ENCODE peak calls at places on chromosomes 13 and 19, in four cellular contexts. One of them, this sample, is unnamed.
A peak's percentile ranks its signal among the peaks of the same experiment; 100 is the strongest.

GRCh38 chr13:36323951-36324566 is 22.1 kb downstream of the SPART start:
- DNase-seq in upper lobe of right lung: no peak
- DNase-seq in NT2/D1: no peak
- DNase-seq in cardiac muscle cell: no peak
- DNase-seq in this sample: no peak

GRCh38 chr19:16566161-16566560 is 6.1 kb downstream of the SLC35E1 start:
- DNase-seq in upper lobe of right lung: no peak
- DNase-seq in NT2/D1: no peak
- DNase-seq in cardiac muscle cell: no peak
- DNase-seq in this sample: no peak

GRCh38 chr19:35261356-35262100 is 7.2 kb upstream of the USF2 start:
- DNase-seq in upper lobe of right lung: peak; percentile 58
- DNase-seq in NT2/D1: no peak
- DNase-seq in cardiac muscle cell: no peak
- DNase-seq in this sample: no peak

GRCh38 chr13:40494932-40495619 is 171.4 kb downstream of the FOXO1 start:
- DNase-seq in upper lobe of right lung: no peak
- DNase-seq in NT2/D1: no peak
- DNase-seq in cardiac muscle cell: no peak
- DNase-seq in this sample: no peak

GRCh38 chr19:40962460-40962961 is 28.6 kb upstream of the CYP2B6 start:
- DNase-seq in upper lobe of right lung: no peak
- DNase-seq in NT2/D1: no peak
- DNase-seq in cardiac muscle cell: no peak
- DNase-seq in this sample: no peak

GRCh38 chr19:13128583-13128982 is 10.5 kb downstream of the NACC1 start:
- DNase-seq in upper lobe of right lung: no peak
- DNase-seq in NT2/D1: no peak
- DNase-seq in cardiac muscle cell: no peak
- DNase-seq in this sample: no peak

GRCh38 chr13:66704110-66704509 is 526.0 kb downstream of the PCDH9 start:
- DNase-seq in upper lobe of right lung: no peak
- DNase-seq in NT2/D1: no peak
- DNase-seq in cardiac muscle cell: no peak
- DNase-seq in this sample: no peak

GRCh38 chr13:113919761-113920160 is 54.1 kb downstream of the C13orf46 start:
- DNase-seq in upper lobe of right lung: no peak
- DNase-seq in NT2/D1: no peak
- DNase-seq in cardiac muscle cell: no peak
- DNase-seq in this sample: no peak

GRCh38 chr19:14363203-14364097 is 17.8 kb upstream of the ADGRE5 start:
- DNase-seq in upper lobe of right lung: peak; percentile 91
- DNase-seq in NT2/D1: peak; percentile 71
- DNase-seq in cardiac muscle cell: peak; percentile 52
- DNase-seq in this sample: peak; percentile 92

GRCh38 chr13:49436890-49437289 is 7.0 kb downstream of the CAB39L start:
- DNase-seq in upper lobe of right lung: no peak
- DNase-seq in NT2/D1: no peak
- DNase-seq in cardiac muscle cell: peak; percentile 8
- DNase-seq in this sample: no peak

GRCh38 chr13:80399340-80400163 is 58.6 kb upstream of the SPRY2 start:
- DNase-seq in upper lobe of right lung: peak; percentile 69
- DNase-seq in NT2/D1: no peak
- DNase-seq in cardiac muscle cell: no peak
- DNase-seq in this sample: no peak

GRCh38 chr13:55820817-55821216 is 1319.9 kb upstream of the PRR20A start:
- DNase-seq in upper lobe of right lung: no peak
- DNase-seq in NT2/D1: no peak
- DNase-seq in cardiac muscle cell: no peak
- DNase-seq in this sample: no peak

GRCh38 chr19:39871886-39872866 is 26.0 kb upstream of the FBL start:
- DNase-seq in upper lobe of right lung: no peak
- DNase-seq in NT2/D1: no peak
- DNase-seq in cardiac muscle cell: no peak
- DNase-seq in this sample: no peak

GRCh38 chr13:113489549-113490495 is 689 bp downstream of the DCUN1D2 start:
- DNase-seq in upper lobe of right lung: no peak
- DNase-seq in NT2/D1: no peak
- DNase-seq in cardiac muscle cell: peak; percentile 38
- DNase-seq in this sample: peak; percentile 47

GRCh38 chr19:10173527-10173926 is 21.2 kb downstream of the DNMT1 start:
- DNase-seq in upper lobe of right lung: no peak
- DNase-seq in NT2/D1: no peak
- DNase-seq in cardiac muscle cell: no peak
- DNase-seq in this sample: no peak

GRCh38 chr19:2986951-2987491 is 9.7 kb downstream of the TLE6 start:
- DNase-seq in upper lobe of right lung: no peak
- DNase-seq in NT2/D1: peak; percentile 46
- DNase-seq in cardiac muscle cell: peak; percentile 59
- DNase-seq in this sample: no peak

GRCh38 chr13:88937381-88937780 is 1266.2 kb downstream of the SLITRK5 start:
- DNase-seq in upper lobe of right lung: no peak
- DNase-seq in NT2/D1: no peak
- DNase-seq in cardiac muscle cell: no peak
- DNase-seq in this sample: no peak

GRCh38 chr19:29878973-29879654 is 62.9 kb upstream of the URI1 start:
- DNase-seq in upper lobe of right lung: no peak
- DNase-seq in NT2/D1: no peak
- DNase-seq in cardiac muscle cell: peak; percentile 41
- DNase-seq in this sample: no peak

GRCh38 chr19:401836-402535 is 7.0 kb downstream of the C2CD4C start:
- DNase-seq in upper lobe of right lung: peak; percentile 54
- DNase-seq in NT2/D1: no peak
- DNase-seq in cardiac muscle cell: no peak
- DNase-seq in this sample: peak; percentile 43

GRCh38 chr13:42894765-42895181 is 97.3 kb downstream of the EPSTI1 start:
- DNase-seq in upper lobe of right lung: no peak
- DNase-seq in NT2/D1: no peak
- DNase-seq in cardiac muscle cell: no peak
- DNase-seq in this sample: peak; percentile 72

GRCh38 chr13:73876323-73876722 is 257.9 kb downstream of the KLF12 start:
- DNase-seq in upper lobe of right lung: no peak
- DNase-seq in NT2/D1: no peak
- DNase-seq in cardiac muscle cell: no peak
- DNase-seq in this sample: peak; percentile 21

DNA sequence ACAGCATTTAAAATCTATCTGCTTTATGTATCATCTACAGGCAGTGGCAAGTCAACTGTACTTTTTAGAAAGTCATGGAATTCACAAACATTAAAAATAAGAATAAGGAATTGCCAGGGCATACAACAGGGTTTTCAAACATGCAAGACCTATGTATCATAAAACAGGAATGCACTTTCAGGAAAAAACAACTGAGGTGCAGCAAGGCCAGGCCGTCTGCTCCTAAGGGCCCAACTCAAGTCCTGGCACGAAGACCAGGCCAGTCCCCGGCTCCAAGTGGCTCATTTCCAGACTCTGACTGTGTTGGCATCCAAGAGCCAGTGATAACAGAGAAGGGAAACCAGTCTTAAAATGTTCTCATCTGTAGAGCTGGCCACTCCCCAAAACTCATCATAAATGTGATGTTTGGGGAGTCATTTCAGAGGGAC is 7.1 kb downstream of the RFX2 start:
- DNase-seq in upper lobe of right lung: peak; percentile 79
- DNase-seq in NT2/D1: no peak
- DNase-seq in cardiac muscle cell: no peak
- DNase-seq in this sample: no peak
- H3K4me1 ChIP-seq in upper lobe of right lung: peaks cover 54% of the 10 kb centered on the region
- H3K4me1 ChIP-seq in NT2/D1: no peaks in the 10 kb centered on the region
- H3K4me1 ChIP-seq in cardiac muscle cell: peaks cover 19% of the 10 kb centered on the region
- H3K4me1 ChIP-seq in this sample: no peaks in the 10 kb centered on the region

GRCh38 chr13:97502192-97502591 is 68.2 kb downstream of the RAP2A start:
- DNase-seq in upper lobe of right lung: no peak
- DNase-seq in NT2/D1: no peak
- DNase-seq in cardiac muscle cell: no peak
- DNase-seq in this sample: no peak
- H3K4me3 ChIP-seq in upper lobe of right lung: no peak overlapping the region
- H3K4me3 ChIP-seq in NT2/D1: no peak overlapping the region
- H3K4me3 ChIP-seq in cardiac muscle cell: no peak overlapping the region
- H3K4me3 ChIP-seq in this sample: no peak overlapping the region

DNA sequence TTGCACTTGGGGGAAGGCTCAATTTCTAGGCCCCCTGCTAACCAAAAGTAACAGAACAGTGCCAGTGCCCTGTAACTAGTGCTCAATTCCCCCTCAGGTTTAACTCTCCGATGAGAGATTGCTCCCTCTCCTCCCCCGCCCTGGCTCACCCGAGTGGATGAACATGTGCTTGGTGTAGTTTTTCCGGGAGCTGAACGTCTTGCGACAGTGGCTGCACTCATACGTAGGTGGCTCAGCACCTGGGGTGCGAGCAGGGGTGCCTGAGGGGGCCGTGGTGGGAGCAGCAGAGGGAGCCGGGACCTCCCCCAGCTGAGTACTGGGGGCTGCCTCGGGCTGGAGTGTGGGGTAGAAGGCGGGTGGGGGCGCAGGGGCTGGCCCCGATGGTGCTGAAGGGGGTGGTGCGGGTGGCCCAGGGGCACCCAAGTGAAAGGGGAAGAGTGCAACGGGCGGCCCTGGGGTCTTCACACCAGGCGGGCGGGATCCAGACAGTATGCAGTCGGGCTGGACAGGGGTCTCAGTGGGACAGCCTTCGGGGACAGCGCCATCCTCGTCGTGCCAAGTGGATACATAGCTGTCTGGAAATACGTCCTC is 3.3 kb downstream of the ZBTB45 start:
- DNase-seq in upper lobe of right lung: no peak
- DNase-seq in NT2/D1: no peak
- DNase-seq in cardiac muscle cell: no peak
- DNase-seq in this sample: no peak
- H3K4me1 ChIP-seq in upper lobe of right lung: peaks cover 30% of the 10 kb centered on the region
- H3K4me1 ChIP-seq in NT2/D1: peaks cover 15% of the 10 kb centered on the region
- H3K4me1 ChIP-seq in cardiac muscle cell: peaks cover 15% of the 10 kb centered on the region
- H3K4me1 ChIP-seq in this sample: peaks cover 20% of the 10 kb centered on the region

DNA sequence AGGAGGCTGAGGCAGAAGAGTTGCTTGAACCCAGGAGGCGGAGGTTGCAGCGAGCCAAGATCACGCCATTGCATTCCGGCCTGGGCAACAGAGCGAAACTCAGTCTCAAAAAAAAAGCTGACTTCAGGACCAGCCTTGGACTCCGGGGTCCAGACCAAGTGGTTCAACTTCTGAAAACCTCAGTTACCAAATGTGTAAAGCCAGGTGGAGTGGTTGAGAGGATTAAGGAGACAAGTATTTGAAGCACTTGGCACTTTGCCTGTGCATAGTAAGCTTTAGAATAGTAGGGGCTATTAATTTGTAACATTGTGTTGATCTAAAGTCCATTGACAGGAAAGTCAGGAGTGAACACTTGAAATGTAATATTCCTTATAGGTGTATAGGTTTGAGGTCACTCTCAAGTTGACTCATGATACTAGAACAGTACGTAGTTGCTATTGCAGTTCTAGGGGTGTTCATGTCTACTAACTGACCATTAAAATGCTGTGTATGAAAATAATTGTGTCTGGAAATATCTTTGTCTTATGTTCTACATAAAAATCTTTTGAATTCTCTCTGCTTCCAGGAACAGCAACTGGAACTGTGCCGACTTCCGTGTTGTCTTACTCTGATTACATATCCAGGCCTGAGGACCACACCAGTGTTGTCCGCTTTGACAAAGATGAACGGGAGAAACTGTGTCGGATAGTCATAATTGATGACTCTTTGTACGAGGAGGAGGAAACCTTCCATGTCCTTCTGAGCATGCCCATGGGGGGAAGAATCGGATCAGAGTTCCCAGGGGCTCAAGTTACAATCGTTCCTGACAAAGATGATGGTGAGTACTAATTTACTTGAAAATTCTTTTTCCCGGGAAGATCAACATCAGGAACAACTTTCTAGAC is 97.4 kb downstream of the FREM2 start:
- DNase-seq in upper lobe of right lung: no peak
- DNase-seq in NT2/D1: no peak
- DNase-seq in cardiac muscle cell: no peak
- DNase-seq in this sample: no peak
- H3K4me3 ChIP-seq in upper lobe of right lung: peak overlapping the region; percentile 25
- H3K4me3 ChIP-seq in NT2/D1: no peak overlapping the region
- H3K4me3 ChIP-seq in cardiac muscle cell: no peak overlapping the region
- H3K4me3 ChIP-seq in this sample: no peak overlapping the region

GRCh38 chr13:26168276-26168814 is 53.8 kb downstream of the RNF6 start:
- DNase-seq in upper lobe of right lung: no peak
- DNase-seq in NT2/D1: no peak
- DNase-seq in cardiac muscle cell: no peak
- DNase-seq in this sample: no peak
- H3K4me1 ChIP-seq in upper lobe of right lung: no peaks in the 10 kb centered on the region
- H3K4me1 ChIP-seq in NT2/D1: no peaks in the 10 kb centered on the region
- H3K4me1 ChIP-seq in cardiac muscle cell: peaks cover 6% of the 10 kb centered on the region
- H3K4me1 ChIP-seq in this sample: no peaks in the 10 kb centered on the region